ENCODE peak calls at places on chromosome 15, in four cellular contexts. One of them, this sample, is unnamed.

GRCh38 chr15:56126409-56126808 is 117.3 kb downstream of the RFX7 start:
- DNase-seq in stimulated activated CD4-positive, alpha-beta T cell treated with anti-CD3 and anti-CD28 coated beads, Interleukin-2, amount 100 ng/mL, for 24 hours: no peak
- DNase-seq in activated CD4-positive, alpha-beta T cell treated with anti-CD3 and anti-CD28 coated beads for 4 hours: no peak
- DNase-seq in caudate nucleus: no peak
- DNase-seq in this sample: no peak

GRCh38 chr15:63801910-63802309 is 31.8 kb downstream of the HERC1 start:
- DNase-seq in stimulated activated CD4-positive, alpha-beta T cell treated with anti-CD3 and anti-CD28 coated beads, Interleukin-2, amount 100 ng/mL, for 24 hours: no peak
- DNase-seq in activated CD4-positive, alpha-beta T cell treated with anti-CD3 and anti-CD28 coated beads for 4 hours: no peak
- DNase-seq in caudate nucleus: no peak
- DNase-seq in this sample: no peak

GRCh38 chr15:80068578-80068977 is 9.1 kb downstream of the ZFAND6 start:
- DNase-seq in stimulated activated CD4-positive, alpha-beta T cell treated with anti-CD3 and anti-CD28 coated beads, Interleukin-2, amount 100 ng/mL, for 24 hours: no peak
- DNase-seq in activated CD4-positive, alpha-beta T cell treated with anti-CD3 and anti-CD28 coated beads for 4 hours: no peak
- DNase-seq in caudate nucleus: no peak
- DNase-seq in this sample: no peak

GRCh38 chr15:93072440-93073394 is 16.3 kb downstream of the RGMA start:
- DNase-seq in stimulated activated CD4-positive, alpha-beta T cell treated with anti-CD3 and anti-CD28 coated beads, Interleukin-2, amount 100 ng/mL, for 24 hours: peak; percentile 27
- DNase-seq in activated CD4-positive, alpha-beta T cell treated with anti-CD3 and anti-CD28 coated beads for 4 hours: no peak
- DNase-seq in caudate nucleus: no peak
- DNase-seq in this sample: no peak

GRCh38 chr15:67331676-67332075 is 77.1 kb downstream of the IQCH start:
- DNase-seq in stimulated activated CD4-positive, alpha-beta T cell treated with anti-CD3 and anti-CD28 coated beads, Interleukin-2, amount 100 ng/mL, for 24 hours: no peak
- DNase-seq in activated CD4-positive, alpha-beta T cell treated with anti-CD3 and anti-CD28 coated beads for 4 hours: no peak
- DNase-seq in caudate nucleus: no peak
- DNase-seq in this sample: no peak

GRCh38 chr15:39585394-39585841 is 4.5 kb downstream of the THBS1 start:
- DNase-seq in stimulated activated CD4-positive, alpha-beta T cell treated with anti-CD3 and anti-CD28 coated beads, Interleukin-2, amount 100 ng/mL, for 24 hours: no peak
- DNase-seq in activated CD4-positive, alpha-beta T cell treated with anti-CD3 and anti-CD28 coated beads for 4 hours: no peak
- DNase-seq in caudate nucleus: no peak
- DNase-seq in this sample: no peak

GRCh38 chr15:77497942-77498361 is 77.3 kb downstream of the HMG20A start:
- DNase-seq in stimulated activated CD4-positive, alpha-beta T cell treated with anti-CD3 and anti-CD28 coated beads, Interleukin-2, amount 100 ng/mL, for 24 hours: no peak
- DNase-seq in activated CD4-positive, alpha-beta T cell treated with anti-CD3 and anti-CD28 coated beads for 4 hours: no peak
- DNase-seq in caudate nucleus: no peak
- DNase-seq in this sample: no peak

GRCh38 chr15:51274956-51275355 is 63.4 kb downstream of the CYP19A1 start:
- DNase-seq in stimulated activated CD4-positive, alpha-beta T cell treated with anti-CD3 and anti-CD28 coated beads, Interleukin-2, amount 100 ng/mL, for 24 hours: no peak
- DNase-seq in activated CD4-positive, alpha-beta T cell treated with anti-CD3 and anti-CD28 coated beads for 4 hours: no peak
- DNase-seq in caudate nucleus: no peak
- DNase-seq in this sample: no peak

GRCh38 chr15:78906310-78906608 is 33.6 kb downstream of the MORF4L1 start:
- DNase-seq in stimulated activated CD4-positive, alpha-beta T cell treated with anti-CD3 and anti-CD28 coated beads, Interleukin-2, amount 100 ng/mL, for 24 hours: no peak
- DNase-seq in activated CD4-positive, alpha-beta T cell treated with anti-CD3 and anti-CD28 coated beads for 4 hours: no peak
- DNase-seq in caudate nucleus: no peak
- DNase-seq in this sample: no peak

GRCh38 chr15:59371458-59372351 is 966 bp downstream of the MYO1E start:
- DNase-seq in stimulated activated CD4-positive, alpha-beta T cell treated with anti-CD3 and anti-CD28 coated beads, Interleukin-2, amount 100 ng/mL, for 24 hours: peak; percentile 20
- DNase-seq in activated CD4-positive, alpha-beta T cell treated with anti-CD3 and anti-CD28 coated beads for 4 hours: no peak
- DNase-seq in caudate nucleus: no peak
- DNase-seq in this sample: no peak

GRCh38 chr15:41513282-41514227 is at the start of gene LTK:
- DNase-seq in stimulated activated CD4-positive, alpha-beta T cell treated with anti-CD3 and anti-CD28 coated beads, Interleukin-2, amount 100 ng/mL, for 24 hours: peak; percentile 17
- DNase-seq in activated CD4-positive, alpha-beta T cell treated with anti-CD3 and anti-CD28 coated beads for 4 hours: peak; percentile 14
- DNase-seq in caudate nucleus: no peak
- DNase-seq in this sample: no peak

GRCh38 chr15:22933641-22934061 is 46.5 kb downstream of the CYFIP1 start:
- DNase-seq in stimulated activated CD4-positive, alpha-beta T cell treated with anti-CD3 and anti-CD28 coated beads, Interleukin-2, amount 100 ng/mL, for 24 hours: no peak
- DNase-seq in activated CD4-positive, alpha-beta T cell treated with anti-CD3 and anti-CD28 coated beads for 4 hours: no peak
- DNase-seq in caudate nucleus: no peak
- DNase-seq in this sample: no peak

GRCh38 chr15:28117591-28117990 is 18.5 kb upstream of the OCA2 start:
- DNase-seq in stimulated activated CD4-positive, alpha-beta T cell treated with anti-CD3 and anti-CD28 coated beads, Interleukin-2, amount 100 ng/mL, for 24 hours: no peak
- DNase-seq in activated CD4-positive, alpha-beta T cell treated with anti-CD3 and anti-CD28 coated beads for 4 hours: no peak
- DNase-seq in caudate nucleus: no peak
- DNase-seq in this sample: no peak

GRCh38 chr15:57085267-57085666 is 166.8 kb downstream of the TCF12 start:
- DNase-seq in stimulated activated CD4-positive, alpha-beta T cell treated with anti-CD3 and anti-CD28 coated beads, Interleukin-2, amount 100 ng/mL, for 24 hours: no peak
- DNase-seq in activated CD4-positive, alpha-beta T cell treated with anti-CD3 and anti-CD28 coated beads for 4 hours: no peak
- DNase-seq in caudate nucleus: no peak
- DNase-seq in this sample: no peak

GRCh38 chr15:89479173-89479572 is 17.2 kb downstream of the RHCG start:
- DNase-seq in stimulated activated CD4-positive, alpha-beta T cell treated with anti-CD3 and anti-CD28 coated beads, Interleukin-2, amount 100 ng/mL, for 24 hours: no peak
- DNase-seq in activated CD4-positive, alpha-beta T cell treated with anti-CD3 and anti-CD28 coated beads for 4 hours: no peak
- DNase-seq in caudate nucleus: no peak
- DNase-seq in this sample: no peak

GRCh38 chr15:89457086-89457485 is 39.3 kb downstream of the RHCG start:
- DNase-seq in stimulated activated CD4-positive, alpha-beta T cell treated with anti-CD3 and anti-CD28 coated beads, Interleukin-2, amount 100 ng/mL, for 24 hours: no peak
- DNase-seq in activated CD4-positive, alpha-beta T cell treated with anti-CD3 and anti-CD28 coated beads for 4 hours: no peak
- DNase-seq in caudate nucleus: no peak
- DNase-seq in this sample: no peak

GRCh38 chr15:42273900-42274692 is 863 bp upstream of the TMEM87A start:
- DNase-seq in stimulated activated CD4-positive, alpha-beta T cell treated with anti-CD3 and anti-CD28 coated beads, Interleukin-2, amount 100 ng/mL, for 24 hours: peak; percentile 76
- DNase-seq in activated CD4-positive, alpha-beta T cell treated with anti-CD3 and anti-CD28 coated beads for 4 hours: peak; percentile 61
- DNase-seq in caudate nucleus: peak; percentile 49
- DNase-seq in this sample: peak; percentile 35

GRCh38 chr15:57375827-57376694 is at the start of gene CGNL1:
- DNase-seq in stimulated activated CD4-positive, alpha-beta T cell treated with anti-CD3 and anti-CD28 coated beads, Interleukin-2, amount 100 ng/mL, for 24 hours: no peak
- DNase-seq in activated CD4-positive, alpha-beta T cell treated with anti-CD3 and anti-CD28 coated beads for 4 hours: no peak
- DNase-seq in caudate nucleus: no peak
- DNase-seq in this sample: no peak

GRCh38 chr15:60326824-60327654 is 70.7 kb downstream of the ANXA2 start:
- DNase-seq in stimulated activated CD4-positive, alpha-beta T cell treated with anti-CD3 and anti-CD28 coated beads, Interleukin-2, amount 100 ng/mL, for 24 hours: no peak
- DNase-seq in activated CD4-positive, alpha-beta T cell treated with anti-CD3 and anti-CD28 coated beads for 4 hours: peak; percentile 7
- DNase-seq in caudate nucleus: no peak
- DNase-seq in this sample: no peak

GRCh38 chr15:67146875-67147381 is 81.5 kb downstream of the SMAD3 start:
- DNase-seq in stimulated activated CD4-positive, alpha-beta T cell treated with anti-CD3 and anti-CD28 coated beads, Interleukin-2, amount 100 ng/mL, for 24 hours: peak; percentile 48
- DNase-seq in activated CD4-positive, alpha-beta T cell treated with anti-CD3 and anti-CD28 coated beads for 4 hours: peak; percentile 17
- DNase-seq in caudate nucleus: no peak
- DNase-seq in this sample: no peak

GRCh38 chr15:27250223-27250622 is 279.2 kb downstream of the GABRG3 start:
- DNase-seq in stimulated activated CD4-positive, alpha-beta T cell treated with anti-CD3 and anti-CD28 coated beads, Interleukin-2, amount 100 ng/mL, for 24 hours: no peak
- DNase-seq in activated CD4-positive, alpha-beta T cell treated with anti-CD3 and anti-CD28 coated beads for 4 hours: no peak
- DNase-seq in caudate nucleus: no peak
- DNase-seq in this sample: no peak

GRCh38 chr15:90816401-90817116 is 51.8 kb upstream of the FURIN start:
- DNase-seq in stimulated activated CD4-positive, alpha-beta T cell treated with anti-CD3 and anti-CD28 coated beads, Interleukin-2, amount 100 ng/mL, for 24 hours: no peak
- DNase-seq in activated CD4-positive, alpha-beta T cell treated with anti-CD3 and anti-CD28 coated beads for 4 hours: no peak
- DNase-seq in caudate nucleus: no peak
- DNase-seq in this sample: no peak

GRCh38 chr15:45456212-45457106 is 66.1 kb downstream of the SLC30A4 start:
- DNase-seq in stimulated activated CD4-positive, alpha-beta T cell treated with anti-CD3 and anti-CD28 coated beads, Interleukin-2, amount 100 ng/mL, for 24 hours: peak; percentile 63
- DNase-seq in activated CD4-positive, alpha-beta T cell treated with anti-CD3 and anti-CD28 coated beads for 4 hours: peak; percentile 68
- DNase-seq in caudate nucleus: no peak
- DNase-seq in this sample: no peak

GRCh38 chr15:60584355-60585023 is 105.5 kb upstream of the ICE2 start:
- DNase-seq in stimulated activated CD4-positive, alpha-beta T cell treated with anti-CD3 and anti-CD28 coated beads, Interleukin-2, amount 100 ng/mL, for 24 hours: no peak
- DNase-seq in activated CD4-positive, alpha-beta T cell treated with anti-CD3 and anti-CD28 coated beads for 4 hours: no peak
- DNase-seq in caudate nucleus: no peak
- DNase-seq in this sample: no peak

GRCh38 chr15:70059476-70060213 is 38.1 kb downstream of the TLE3 start:
- DNase-seq in stimulated activated CD4-positive, alpha-beta T cell treated with anti-CD3 and anti-CD28 coated beads, Interleukin-2, amount 100 ng/mL, for 24 hours: no peak
- DNase-seq in activated CD4-positive, alpha-beta T cell treated with anti-CD3 and anti-CD28 coated beads for 4 hours: no peak
- DNase-seq in caudate nucleus: no peak
- DNase-seq in this sample: no peak

GRCh38 chr15:88015228-88015860 is 241.2 kb downstream of the NTRK3 start:
- DNase-seq in stimulated activated CD4-positive, alpha-beta T cell treated with anti-CD3 and anti-CD28 coated beads, Interleukin-2, amount 100 ng/mL, for 24 hours: no peak
- DNase-seq in activated CD4-positive, alpha-beta T cell treated with anti-CD3 and anti-CD28 coated beads for 4 hours: no peak
- DNase-seq in caudate nucleus: no peak
- DNase-seq in this sample: no peak

GRCh38 chr15:77939851-77940250 is 137.7 kb downstream of the TBC1D2B start:
- DNase-seq in stimulated activated CD4-positive, alpha-beta T cell treated with anti-CD3 and anti-CD28 coated beads, Interleukin-2, amount 100 ng/mL, for 24 hours: no peak
- DNase-seq in activated CD4-positive, alpha-beta T cell treated with anti-CD3 and anti-CD28 coated beads for 4 hours: no peak
- DNase-seq in caudate nucleus: no peak
- DNase-seq in this sample: no peak

GRCh38 chr15:71201471-71201870 is 86.2 kb downstream of the THSD4 start:
- DNase-seq in stimulated activated CD4-positive, alpha-beta T cell treated with anti-CD3 and anti-CD28 coated beads, Interleukin-2, amount 100 ng/mL, for 24 hours: no peak
- DNase-seq in activated CD4-positive, alpha-beta T cell treated with anti-CD3 and anti-CD28 coated beads for 4 hours: no peak
- DNase-seq in caudate nucleus: no peak
- DNase-seq in this sample: no peak

GRCh38 chr15:55715355-55716076 is 27.4 kb downstream of the PRTG start:
- DNase-seq in stimulated activated CD4-positive, alpha-beta T cell treated with anti-CD3 and anti-CD28 coated beads, Interleukin-2, amount 100 ng/mL, for 24 hours: no peak
- DNase-seq in activated CD4-positive, alpha-beta T cell treated with anti-CD3 and anti-CD28 coated beads for 4 hours: no peak
- DNase-seq in caudate nucleus: no peak
- DNase-seq in this sample: no peak

GRCh38 chr15:78362716-78363426 is 22.7 kb downstream of the CRABP1 start:
- DNase-seq in stimulated activated CD4-positive, alpha-beta T cell treated with anti-CD3 and anti-CD28 coated beads, Interleukin-2, amount 100 ng/mL, for 24 hours: no peak
- DNase-seq in activated CD4-positive, alpha-beta T cell treated with anti-CD3 and anti-CD28 coated beads for 4 hours: no peak
- DNase-seq in caudate nucleus: no peak
- DNase-seq in this sample: no peak

GRCh38 chr15:68106656-68107055 is 52.5 kb downstream of the PIAS1 start:
- DNase-seq in stimulated activated CD4-positive, alpha-beta T cell treated with anti-CD3 and anti-CD28 coated beads, Interleukin-2, amount 100 ng/mL, for 24 hours: no peak
- DNase-seq in activated CD4-positive, alpha-beta T cell treated with anti-CD3 and anti-CD28 coated beads for 4 hours: no peak
- DNase-seq in caudate nucleus: no peak
- DNase-seq in this sample: no peak

GRCh38 chr15:35690698-35691116 is 144.7 kb upstream of the DPH6 start:
- DNase-seq in stimulated activated CD4-positive, alpha-beta T cell treated with anti-CD3 and anti-CD28 coated beads, Interleukin-2, amount 100 ng/mL, for 24 hours: no peak
- DNase-seq in activated CD4-positive, alpha-beta T cell treated with anti-CD3 and anti-CD28 coated beads for 4 hours: no peak
- DNase-seq in caudate nucleus: no peak
- DNase-seq in this sample: no peak

GRCh38 chr15:30905821-30906220 is 2.1 kb downstream of the FAN1 start:
- DNase-seq in stimulated activated CD4-positive, alpha-beta T cell treated with anti-CD3 and anti-CD28 coated beads, Interleukin-2, amount 100 ng/mL, for 24 hours: no peak
- DNase-seq in activated CD4-positive, alpha-beta T cell treated with anti-CD3 and anti-CD28 coated beads for 4 hours: no peak
- DNase-seq in caudate nucleus: no peak
- DNase-seq in this sample: no peak

GRCh38 chr15:67543348-67543718 is 830 bp downstream of the MAP2K5 start:
- DNase-seq in stimulated activated CD4-positive, alpha-beta T cell treated with anti-CD3 and anti-CD28 coated beads, Interleukin-2, amount 100 ng/mL, for 24 hours: no peak
- DNase-seq in activated CD4-positive, alpha-beta T cell treated with anti-CD3 and anti-CD28 coated beads for 4 hours: no peak
- DNase-seq in caudate nucleus: no peak
- DNase-seq in this sample: no peak

GRCh38 chr15:100880139-100880896 is 687 bp downstream of the ALDH1A3 start:
- DNase-seq in stimulated activated CD4-positive, alpha-beta T cell treated with anti-CD3 and anti-CD28 coated beads, Interleukin-2, amount 100 ng/mL, for 24 hours: no peak
- DNase-seq in activated CD4-positive, alpha-beta T cell treated with anti-CD3 and anti-CD28 coated beads for 4 hours: no peak
- DNase-seq in caudate nucleus: no peak
- DNase-seq in this sample: no peak